ENCODE peak calls at places on chromosomes 7 and 10, in five cellular contexts. E, A, N, V and S are unnamed samples.

GRCh38 chr10:116115233-116115632 is 157.8 kb downstream of the GFRA1 start:
- DNase-seq in A (no peak), N (no peak), E (no peak), V (no peak), S (no peak)

GRCh38 chr10:43700306-43700705 is 51.6 kb upstream of the ZNF32 start:
- DNase-seq in A (no peak), N (no peak), V (no peak), E (no peak), S (peak)

GRCh38 chr10:126397640-126398382 is 9.5 kb upstream of the ADAM12 start:
- DNase-seq in E (peak), V (no peak), N (no peak), A (no peak), S (peak)

GRCh38 chr7:83130623-83131545 is 31.8 kb downstream of the PCLO start:
- DNase-seq in E (no peak), V (no peak), N (no peak), A (no peak), S (no peak)

GRCh38 chr7:135169141-135169935 is 1.2 kb downstream of the CYREN start:
- DNase-seq in A (peak), E (peak), N (peak), V (peak), S (peak)

GRCh38 chr10:28892818-28893547 is 215.7 kb downstream of the BAMBI start:
- DNase-seq in V (no peak), A (no peak), E (peak), N (no peak), S (peak)

GRCh38 chr7:123763191-123763661 is 14.4 kb upstream of the WASL start:
- DNase-seq in E (no peak), V (no peak), A (no peak), N (no peak), S (no peak)

GRCh38 chr7:24979470-24979862 is 512 bp downstream of the OSBPL3 start:
- DNase-seq in V (peak), E (peak), N (no peak), A (peak), S (peak)

GRCh38 chr10:98433881-98434732 is 12.6 kb downstream of the HPS1 start:
- DNase-seq in A (no peak), V (no peak), N (no peak), E (peak), S (peak)

GRCh38 chr10:44030132-44030531 is 354.8 kb downstream of the CXCL12 start:
- DNase-seq in A (no peak), V (no peak), N (peak), E (no peak), S (no peak)

GRCh38 chr7:148633761-148634160 is 43.2 kb downstream of the C7orf33 start:
- DNase-seq in V (no peak), N (no peak), A (no peak), E (no peak), S (no peak)

GRCh38 chr7:89757910-89758309 is 396.4 kb upstream of the STEAP1 start:
- DNase-seq in E (no peak), V (no peak), N (no peak), A (no peak), S (no peak)

GRCh38 chr7:103658055-103659010 is 212.3 kb upstream of the SLC26A5 start:
- DNase-seq in N (no peak), A (no peak), V (no peak), E (no peak), S (peak)

GRCh38 chr7:139574618-139575337 is 51.3 kb downstream of the CLEC2L start:
- DNase-seq in A (no peak), E (no peak), N (no peak), V (no peak), S (no peak)

GRCh38 chr7:101882595-101883564 is 65.5 kb downstream of the CUX1 start:
- DNase-seq in A (no peak), V (no peak), E (peak), N (no peak), S (peak)

GRCh38 chr7:73706122-73707044 is 13.1 kb downstream of the STX1A start:
- DNase-seq in A (no peak), V (no peak), N (no peak), E (peak), S (peak)

GRCh38 chr7:90119178-90119971 is 34.9 kb upstream of the STEAP1 start:
- DNase-seq in N (peak), E (no peak), V (no peak), A (no peak), S (peak)

GRCh38 chr7:137916564-137916963 is 69.8 kb upstream of the DGKI start:
- DNase-seq in V (no peak), E (no peak), N (no peak), A (no peak), S (no peak)

GRCh38 chr10:70932415-70933196 is 44.2 kb upstream of the PCBD1 start:
- DNase-seq in A (no peak), N (no peak), E (peak), V (no peak), S (no peak)

GRCh38 chr7:27397503-27397902 is 154.9 kb downstream of the EVX1 start:
- DNase-seq in A (no peak), E (no peak), V (no peak), N (no peak), S (no peak)

GRCh38 chr10:34996843-34997242 is 93.3 kb downstream of the CUL2 start:
- DNase-seq in E (peak), V (no peak), N (no peak), A (no peak), S (peak)

GRCh38 chr10:114520453-114520852 is 116.2 kb upstream of the AFAP1L2 start:
- DNase-seq in N (no peak), V (no peak), E (peak), A (no peak), S (peak)

GRCh38 chr10:103547391-103547946 is 54.0 kb downstream of the NEURL1 start:
- DNase-seq in A (no peak), N (peak), E (no peak), V (no peak), S (no peak)

GRCh38 chr7:111998326-111998725 is 207.9 kb downstream of the DOCK4 start:
- DNase-seq in A (no peak), E (no peak), V (no peak), N (no peak), S (no peak)

GRCh38 chr7:150961510-150962284 is 16.4 kb downstream of the KCNH2 start:
- DNase-seq in E (peak), A (no peak), V (no peak), N (no peak), S (peak)

GRCh38 chr10:98269435-98269912 is 1.5 kb upstream of the LOXL4 start:
- DNase-seq in A (no peak), E (peak), N (peak), V (peak), S (peak)

GRCh38 chr10:103215601-103216000 is 22.5 kb upstream of the NT5C2 start:
- DNase-seq in E (no peak), A (no peak), V (no peak), N (no peak), S (no peak)

GRCh38 chr7:129258649-129259389 is 34.0 kb downstream of the AHCYL2 start:
- DNase-seq in A (peak), N (peak), V (peak), E (peak), S (no peak)

GRCh38 chr7:39621261-39621660 is 2.1 kb upstream of the RALA start:
- DNase-seq in A (no peak), N (no peak), V (no peak), E (peak), S (peak)

GRCh38 chr7:85464042-85464651 is 277.3 kb upstream of the SEMA3D start:
- DNase-seq in V (no peak), N (no peak), A (no peak), E (no peak), S (no peak)

GRCh38 chr10:132984801-132985545 is 42.6 kb upstream of the CFAP46 start:
- DNase-seq in E (no peak), A (no peak), V (no peak), N (peak), S (no peak)

GRCh38 chr7:513521-514166 is 6.0 kb downstream of the PDGFA start:
- DNase-seq in N (no peak), E (peak), V (no peak), A (no peak), S (peak)

GRCh38 chr10:98404571-98405396 is 10.2 kb downstream of the PYROXD2 start:
- DNase-seq in N (no peak), A (no peak), V (no peak), E (peak), S (peak)

GRCh38 chr10:96890580-96890979 is 58.5 kb downstream of the LCOR start:
- DNase-seq in V (no peak), A (no peak), E (no peak), N (no peak), S (no peak)

GRCh38 chr10:89235073-89235798 is 16.3 kb downstream of the LIPA start:
- DNase-seq in A (no peak), V (no peak), E (no peak), N (no peak), S (no peak)

GRCh38 chr7:37031571-37032257 is 307.4 kb upstream of the AOAH start:
- DNase-seq in E (peak), A (peak), V (peak), N (peak), S (peak)
- H2BK15ac ChIP-seq in E (no peak), A (no peak), V (no peak), N (no peak), S (peak)

GRCh38 chr7:43660141-43660540 is 69.2 kb downstream of the COA1 start:
- DNase-seq in E (no peak), N (no peak), A (no peak), V (no peak), S (no peak)
- H3K4me2 ChIP-seq in E (no peak), N (no peak), A (no peak), V (no peak), S (no peak)

DNA sequence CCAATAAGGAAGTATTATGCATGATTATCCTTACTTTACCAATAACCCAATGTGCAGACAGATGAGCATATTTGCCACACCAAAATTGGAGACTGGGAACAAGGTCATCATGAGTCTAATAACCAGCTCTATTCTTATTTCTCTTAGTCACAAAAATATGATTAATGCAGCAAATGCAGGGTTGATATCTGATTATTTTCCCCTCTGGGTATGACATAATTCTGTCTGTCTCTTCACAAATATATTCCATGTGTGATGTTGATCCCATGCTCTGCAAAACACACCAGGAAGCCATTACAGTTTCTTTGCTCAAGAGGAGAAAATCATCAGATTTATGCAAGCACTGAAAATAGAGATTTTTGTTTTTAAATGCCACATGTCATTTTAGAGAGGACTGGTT is 196.5 kb upstream of the DGKB start:
- DNase-seq in A (no peak), V (no peak), E (no peak), N (no peak), S (no peak)
- H2AFZ ChIP-seq in A (no peak), V (no peak), E (no peak), N (no peak), S (no peak)

DNA sequence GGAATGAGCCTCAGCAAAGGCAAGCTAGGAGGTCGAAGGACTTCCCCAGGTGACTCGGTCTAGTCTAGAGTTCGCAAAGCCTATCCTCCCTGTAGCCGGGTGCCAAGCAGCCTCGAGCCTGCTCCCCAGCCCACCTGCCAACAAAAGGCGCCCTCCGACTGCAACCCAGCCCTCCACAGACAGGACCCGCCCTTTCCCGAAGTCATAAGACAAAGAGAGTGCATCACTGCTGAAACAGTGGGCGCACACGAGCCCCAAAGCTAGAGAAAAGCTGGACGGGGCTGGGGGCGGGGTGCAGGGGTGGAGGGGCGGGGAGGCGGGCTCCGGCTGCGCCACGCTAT is 667 bp upstream of the COL1A2 start:
- DNase-seq in E (no peak), A (no peak), V (no peak), N (no peak), S (peak)
- H2BK15ac ChIP-seq in E (no peak), A (peak), V (peak), N (no peak), S (peak)

GRCh38 chr10:90917231-90917967 is 3.5 kb downstream of the ANKRD1 start:
- DNase-seq in V (no peak), E (peak), N (no peak), A (no peak), S (no peak)
- H3K4me2 ChIP-seq in V (no peak), E (peak), N (no peak), A (no peak), S (no peak)

DNA sequence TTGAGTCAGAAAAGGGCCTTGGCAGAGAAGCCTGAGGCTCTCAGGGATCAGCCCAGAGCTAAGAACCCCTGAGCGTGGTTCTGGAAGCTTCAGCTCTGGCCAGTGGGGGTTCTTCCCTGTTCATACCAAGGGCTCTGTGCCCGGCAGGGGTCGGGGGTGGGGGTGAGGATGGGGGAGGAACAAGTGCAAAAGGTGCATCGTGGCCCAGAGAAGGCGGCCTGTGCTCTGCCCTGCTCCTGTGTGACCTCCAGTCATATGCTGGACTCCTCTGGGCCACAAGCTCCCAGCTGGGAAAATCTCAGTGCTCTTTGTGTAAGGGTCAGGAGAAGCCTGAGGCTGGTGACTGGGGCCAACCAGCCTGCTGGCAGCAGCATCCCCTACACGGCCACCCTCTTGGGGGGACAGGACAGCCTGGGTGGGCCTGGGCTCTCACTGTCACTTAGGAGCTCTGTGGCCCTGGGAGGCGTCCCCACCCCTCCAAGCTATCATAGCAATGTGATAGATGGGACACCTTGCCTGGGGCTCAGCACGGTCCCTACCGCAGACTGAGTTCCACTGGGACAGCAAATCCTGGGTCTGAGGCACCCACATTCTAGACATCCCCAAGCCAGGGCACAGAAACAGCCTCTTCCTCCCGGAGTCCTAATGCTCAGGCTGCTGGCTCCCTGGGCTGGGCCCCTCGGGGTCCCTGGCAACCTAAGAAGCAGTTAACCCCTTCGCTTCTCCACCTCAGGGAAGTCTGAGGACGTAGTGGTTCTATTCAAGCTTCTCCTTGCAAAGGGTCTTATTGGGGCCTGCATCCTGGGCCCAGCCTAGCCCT is 2.5 kb downstream of the MMRN2 start:
- DNase-seq in N (peak), E (no peak), A (no peak), V (no peak), S (no peak)
- H2AFZ ChIP-seq in N (no peak), E (no peak), A (peak), V (no peak), S (peak)

DNA sequence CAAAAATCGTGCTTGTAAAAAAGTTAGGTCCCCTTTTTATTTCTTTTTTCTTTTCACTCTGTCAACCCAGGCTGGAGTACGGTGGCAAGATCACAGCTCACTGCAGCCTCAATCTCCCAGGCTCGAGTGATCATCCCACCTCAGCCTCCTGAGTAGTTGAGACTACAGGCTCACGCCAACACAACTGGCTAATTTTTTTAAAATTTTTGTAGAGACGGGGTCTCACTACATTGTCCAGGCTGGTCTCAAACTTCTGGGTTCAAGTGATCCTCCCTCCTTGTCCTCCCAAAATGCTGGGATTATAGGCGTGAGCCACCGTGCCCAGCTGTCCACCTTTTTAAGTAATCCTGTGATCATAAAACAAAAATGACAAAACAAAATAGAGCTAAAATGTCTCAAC is 19.4 kb upstream of the ARHGAP12 start:
- DNase-seq in E (no peak), V (no peak), N (no peak), A (no peak), S (no peak)
- H2BK15ac ChIP-seq in E (no peak), V (no peak), N (no peak), A (no peak), S (no peak)

GRCh38 chr7:3019801-3020200 is 23.9 kb downstream of the CARD11 start:
- DNase-seq in E (no peak), A (no peak), V (no peak), N (no peak), S (no peak)

GRCh38 chr7:3021825-3022224 is 21.8 kb downstream of the CARD11 start:
- DNase-seq in E (no peak), A (no peak), N (no peak), V (no peak), S (no peak)

GRCh38 chr7:3025616-3026015 is 18.1 kb downstream of the CARD11 start:
- DNase-seq in N (no peak), V (no peak), E (no peak), A (no peak), S (no peak)

GRCh38 chr7:3020416-3020815 is 23.3 kb downstream of the CARD11 start:
- DNase-seq in V (no peak), N (no peak), E (no peak), A (no peak), S (no peak)
- H3K4me2 ChIP-seq in V (no peak), N (no peak), E (no peak), A (no peak), S (no peak)

GRCh38 chr10:68542046-68542445 is 14.7 kb upstream of the SLC25A16 start:
- DNase-seq in V (no peak), N (no peak), A (no peak), E (peak), S (peak)

GRCh38 chr10:68537796-68538195 is 10.5 kb upstream of the SLC25A16 start:
- DNase-seq in N (no peak), E (no peak), V (no peak), A (no peak), S (no peak)

GRCh38 chr10:68536973-68537372 is 9.7 kb upstream of the SLC25A16 start:
- DNase-seq in A (no peak), E (no peak), N (no peak), V (no peak), S (no peak)
- H2AFZ ChIP-seq in A (no peak), E (no peak), N (no peak), V (no peak), S (no peak)